ENCODE peak calls at places on chromosomes 16 and 17, in four cellular contexts. C, U, V and Y are unnamed samples. For H3K9me3, the result is how much of the 10 kb centered on the place peaks cover.

GRCh38 chr17:10728331-10728730 is 1.5 kb downstream of the TMEM220 start:
- DNase-seq in C (no peak), U (no peak), V (no peak), Y (no peak)

GRCh38 chr16:89374393-89374948 is 115.9 kb downstream of the ANKRD11 start:
- DNase-seq in C (peak), U (no peak), V (no peak), Y (no peak)

GRCh38 chr17:66892286-66892685 is 57.4 kb downstream of the CACNG5 start:
- DNase-seq in U (no peak), C (no peak), V (no peak), Y (no peak)

GRCh38 chr16:47018223-47018891 is 44.9 kb upstream of the DNAJA2 start:
- DNase-seq in U (no peak), V (peak), C (no peak), Y (no peak)

GRCh38 chr17:80414508-80414802 is 512 bp upstream of the ENDOV start:
- DNase-seq in C (peak), U (no peak), V (no peak), Y (no peak)

GRCh38 chr17:29032798-29033197 is 10.1 kb upstream of the PIPOX start:
- DNase-seq in U (no peak), C (no peak), V (no peak), Y (no peak)

GRCh38 chr16:88872650-88873331 is 6.3 kb upstream of the PABPN1L start:
- DNase-seq in U (no peak), C (no peak), V (no peak), Y (no peak)

GRCh38 chr16:27959914-27960313 is 103.6 kb downstream of the GSG1L start:
- DNase-seq in U (no peak), C (no peak), V (no peak), Y (no peak)

GRCh38 chr17:16286009-16286946 is 67.0 kb downstream of the CENPV start:
- DNase-seq in V (peak), C (peak), U (peak), Y (peak)

GRCh38 chr17:58344047-58344790 is 7.8 kb downstream of the SUPT4H1 start:
- DNase-seq in U (no peak), C (no peak), V (peak), Y (no peak)

GRCh38 chr16:85602831-85603755 is 10.0 kb upstream of the GSE1 start:
- DNase-seq in U (no peak), C (no peak), V (no peak), Y (no peak)

GRCh38 chr17:49035470-49036269 is 38.5 kb downstream of the IGF2BP1 start:
- DNase-seq in U (peak), C (peak), V (no peak), Y (peak)

GRCh38 chr17:65181237-65182061 is 44.3 kb downstream of the RGS9 start:
- DNase-seq in U (no peak), V (no peak), C (no peak), Y (no peak)

GRCh38 chr16:68411086-68411485 is 37.2 kb downstream of the SMPD3 start:
- DNase-seq in V (peak), U (no peak), C (no peak), Y (no peak)

GRCh38 chr17:50588391-50589111 is 28.0 kb downstream of the CACNA1G start:
- DNase-seq in V (no peak), C (no peak), U (peak), Y (no peak)

GRCh38 chr16:28880589-28880915 is 2.3 kb downstream of the ATP2A1 start:
- DNase-seq in V (peak), C (no peak), U (no peak), Y (no peak)

GRCh38 chr16:89026121-89026612 is 49.2 kb upstream of the CBFA2T3 start:
- DNase-seq in C (peak), V (peak), U (no peak), Y (no peak)

GRCh38 chr16:19210968-19211367 is 42.9 kb downstream of the SYT17 start:
- DNase-seq in U (no peak), C (no peak), V (peak), Y (no peak)

GRCh38 chr16:8935989-8936388 is 27.7 kb downstream of the USP7 start:
- DNase-seq in C (no peak), V (no peak), U (no peak), Y (no peak)

GRCh38 chr17:19513897-19514488 is 19.7 kb upstream of the SLC47A1 start:
- DNase-seq in C (peak), V (peak), U (peak), Y (peak)

GRCh38 chr17:57987582-57988300 is at the start of gene VEZF1:
- DNase-seq in U (peak), V (peak), C (peak), Y (peak)

GRCh38 chr16:57479043-57479421 is 7.3 kb downstream of the DOK4 start:
- DNase-seq in U (peak), C (no peak), V (peak), Y (no peak)
- H3K4me3 ChIP-seq in U (peak), C (peak), V (peak), Y (peak)

GRCh38 chr16:31542763-31543162 is 15.1 kb downstream of the AHSP start:
- DNase-seq in C (no peak), V (no peak), U (no peak), Y (no peak)
- H3K9me3 ChIP-seq in C (under half), V (under half), U (under half), Y (under half)

DNA sequence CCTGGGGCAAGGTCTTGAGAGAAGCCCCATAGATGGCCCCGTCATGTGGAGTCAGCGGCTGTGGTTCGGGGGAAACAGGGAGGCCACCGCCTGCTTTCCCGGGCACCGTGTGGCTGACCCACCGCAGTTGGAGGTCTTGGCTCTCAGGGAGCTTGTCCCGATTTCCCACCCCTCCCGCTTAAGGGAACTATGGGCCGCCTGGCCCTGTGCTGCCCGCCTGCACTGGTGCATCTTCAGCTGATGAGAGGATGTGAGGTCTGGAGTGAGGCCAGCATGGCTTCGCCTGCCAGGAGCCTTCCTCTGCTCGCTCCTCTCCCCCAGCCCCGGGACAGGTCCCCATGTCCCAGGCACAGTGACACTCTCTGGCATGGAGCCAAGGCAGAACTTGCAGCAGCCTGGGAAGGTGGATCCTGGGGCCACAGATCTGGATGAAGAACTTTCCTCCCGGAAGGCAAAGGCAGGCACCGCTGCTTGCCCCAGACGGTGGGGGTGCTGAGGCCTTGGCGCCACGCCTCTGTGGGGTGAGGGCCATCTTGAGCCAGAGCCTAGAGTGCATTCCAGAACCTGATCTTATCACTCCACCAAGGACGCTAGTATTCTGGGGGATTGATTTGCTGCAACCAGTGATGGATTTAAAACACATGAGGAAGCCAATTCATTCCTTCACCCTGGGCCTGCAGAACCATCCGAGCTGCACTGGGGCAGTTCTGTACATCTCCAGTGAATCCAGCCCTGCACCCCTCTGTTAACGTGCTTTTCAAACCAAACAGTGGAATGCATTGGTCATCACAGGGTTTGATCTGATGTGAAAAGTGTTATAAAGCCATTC is 178.6 kb upstream of the TNRC6C start:
- DNase-seq in C (no peak), U (no peak), V (no peak), Y (no peak)
- H3K27ac ChIP-seq in C (no peak), U (no peak), V (peak), Y (peak)

GRCh38 chr16:73483934-73484712 is 436.2 kb upstream of the ZFHX3 start:
- DNase-seq in C (no peak), V (no peak), U (no peak), Y (no peak)
- H3K4me3 ChIP-seq in C (no peak), V (no peak), U (no peak), Y (no peak)

GRCh38 chr17:830381-830780 is 48.2 kb downstream of the MRM3 start:
- DNase-seq in V (no peak), C (no peak), U (no peak), Y (no peak)

GRCh38 chr17:830950-831349 is 48.8 kb downstream of the MRM3 start:
- DNase-seq in C (no peak), U (no peak), V (no peak), Y (no peak)

GRCh38 chr17:836154-836553 is 54.0 kb downstream of the MRM3 start:
- DNase-seq in V (no peak), U (no peak), C (peak), Y (peak)

GRCh38 chr17:835263-835662 is 53.1 kb downstream of the MRM3 start:
- DNase-seq in U (no peak), V (no peak), C (peak), Y (no peak)

DNA sequence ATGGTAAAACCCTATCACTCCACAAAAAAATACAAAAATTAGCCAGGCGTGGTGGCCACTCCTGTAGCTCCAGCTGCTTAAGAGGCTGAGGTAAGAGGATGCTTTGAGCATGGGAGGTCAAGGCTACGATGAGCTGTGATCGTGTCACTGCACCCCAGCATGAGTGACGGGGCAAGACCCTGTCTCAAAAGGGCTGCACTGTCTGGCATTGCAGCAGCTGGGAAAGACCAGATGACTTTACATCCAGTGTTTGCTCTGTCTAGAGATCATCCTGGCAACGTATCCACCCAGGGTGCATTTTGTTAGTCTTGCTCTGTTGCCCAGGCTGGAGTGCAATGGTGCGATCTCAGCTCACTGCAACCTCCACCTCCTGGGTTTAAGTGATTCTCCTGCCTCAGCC is 52.0 kb downstream of the MRM3 start:
- DNase-seq in V (no peak), C (no peak), U (no peak), Y (no peak)
- H3K9me3 ChIP-seq in V (under half), C (under half), U (under half), Y (under half)

GRCh38 chr16:75298252-75298651 is 46.8 kb upstream of the BCAR1 start:
- DNase-seq in C (no peak), U (no peak), V (no peak), Y (no peak)
- H3K27ac ChIP-seq in C (no peak), U (no peak), V (peak), Y (no peak)

DNA sequence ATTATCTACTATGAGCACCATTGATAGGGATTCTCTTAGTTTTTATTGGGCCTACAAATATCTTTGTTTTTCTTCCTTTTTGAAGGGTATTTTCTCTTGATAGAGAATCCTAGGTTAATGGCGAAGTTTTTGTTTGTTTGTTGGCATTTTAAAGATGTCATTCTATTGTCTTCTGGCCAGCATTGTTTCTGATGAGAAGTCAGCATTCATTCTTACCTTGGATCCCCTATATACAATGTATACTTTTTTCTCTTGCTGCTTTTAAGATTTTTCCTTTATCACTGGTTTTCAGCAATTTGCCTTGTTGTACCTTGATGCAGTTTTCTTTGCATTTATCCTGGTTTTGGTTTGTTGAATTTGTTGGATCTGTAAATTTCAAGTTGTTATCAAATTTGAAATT is 130.1 kb downstream of the TOX3 start:
- DNase-seq in V (no peak), C (no peak), U (no peak), Y (no peak)
- H3K4me3 ChIP-seq in V (no peak), C (no peak), U (no peak), Y (no peak)